ENCODE peak calls at places on chromosomes 16 and 17, in nine cellular contexts. V is pulmonary artery endothelial cell; O is stimulated activated CD8-positive, alpha-beta memory T cell treated with anti-CD3 and anti-CD28 coated beads, Interleukin-4, amount 100 ng/mL, for 1 hour; I is Panc1; N is stimulated activated CD4-positive, alpha-beta T cell treated with anti-CD3 and anti-CD28 coated beads, Interleukin-1b, Interleukin-23, amount 100 ng/mL, for 48 hours; W is AG04449; X is H1; U is thoracic aorta; A is NCI-H748 treated with DMSO at 0.1 percent for 48 hours. M is an unnamed sample.

GRCh38 chr17:38861399-38861843 is 7.9 kb upstream of the RPL23 start:
- DNase-seq in V (no peak), O (no peak), I (peak), N (peak), W (no peak), X (no peak), U (no peak), A (peak), M (no peak)

GRCh38 chr17:83089322-83090156 is 10.1 kb downstream of the METRNL start:
- DNase-seq in V (no peak), O (no peak), I (no peak), N (no peak), W (no peak), X (no peak), U (no peak), A (no peak), M (no peak)

GRCh38 chr17:65627108-65627507 is 65.7 kb upstream of the AXIN2 start:
- DNase-seq in V (no peak), O (no peak), I (no peak), N (no peak), W (no peak), X (no peak), U (no peak), A (no peak), M (no peak)

GRCh38 chr16:31354394-31355291 is at the start of gene ITGAX:
- DNase-seq in V (peak), O (no peak), I (no peak), N (peak), W (no peak), X (no peak), U (no peak), A (no peak), M (peak)

GRCh38 chr17:67093348-67093747 is 49.0 kb downstream of the CACNG1 start:
- DNase-seq in V (no peak), O (no peak), I (no peak), N (no peak), W (no peak), X (no peak), U (no peak), A (no peak), M (no peak)

GRCh38 chr16:30555848-30556473 is 2.2 kb downstream of the ZNF764 start:
- DNase-seq in V (no peak), O (no peak), I (no peak), N (no peak), W (no peak), X (no peak), U (no peak), A (no peak), M (no peak)

GRCh38 chr16:87815567-87815966 is 49.8 kb upstream of the KLHDC4 start:
- DNase-seq in V (no peak), O (no peak), I (no peak), N (no peak), W (no peak), X (no peak), U (no peak), A (no peak), M (no peak)

GRCh38 chr16:46404028-46404427 is 217.2 kb downstream of the SHCBP1 start:
- DNase-seq in V (no peak), O (no peak), I (no peak), N (no peak), W (no peak), X (no peak), U (no peak), A (no peak), M (no peak)

GRCh38 chr17:1147664-1148063 is 32.1 kb downstream of the ABR start:
- DNase-seq in V (peak), O (no peak), I (peak), N (no peak), W (no peak), X (peak), U (no peak), A (peak), M (no peak)

GRCh38 chr17:13550291-13550690 is 51.4 kb downstream of the HS3ST3A1 start:
- DNase-seq in V (no peak), O (no peak), I (no peak), N (no peak), W (no peak), X (no peak), U (no peak), A (no peak), M (no peak)

GRCh38 chr17:28726396-28726911 is 421 bp upstream of the TLCD1 start:
- DNase-seq in V (no peak), O (no peak), I (no peak), N (peak), W (no peak), X (no peak), U (no peak), A (peak), M (no peak)

GRCh38 chr17:41486809-41487530 is 2.7 kb downstream of the KRT36 start:
- DNase-seq in V (no peak), O (no peak), I (no peak), N (peak), W (no peak), X (peak), U (no peak), A (no peak), M (no peak)

GRCh38 chr17:48444531-48445247 is 14.7 kb upstream of the SKAP1 start:
- DNase-seq in V (no peak), O (no peak), I (no peak), N (peak), W (no peak), X (no peak), U (no peak), A (no peak), M (no peak)

GRCh38 chr16:80100846-80101451 is 439.8 kb upstream of the DYNLRB2 start:
- DNase-seq in V (no peak), O (no peak), I (no peak), N (no peak), W (no peak), X (no peak), U (no peak), A (no peak), M (no peak)

GRCh38 chr17:39227364-39227919 is 1.7 kb upstream of the STAC2 start:
- DNase-seq in V (no peak), O (no peak), I (no peak), N (no peak), W (no peak), X (no peak), U (no peak), A (no peak), M (no peak)

GRCh38 chr17:76527430-76528111 is 9.9 kb downstream of the CYGB start:
- DNase-seq in V (peak), O (no peak), I (no peak), N (no peak), W (no peak), X (peak), U (peak), A (no peak), M (no peak)

GRCh38 chr16:11071829-11072228 is 127.5 kb downstream of the CLEC16A start:
- DNase-seq in V (no peak), O (no peak), I (no peak), N (no peak), W (no peak), X (no peak), U (no peak), A (no peak), M (no peak)

GRCh38 chr17:61650749-61651148 is 59.7 kb upstream of the NACA2 start:
- DNase-seq in V (no peak), O (no peak), I (no peak), N (no peak), W (no peak), X (no peak), U (no peak), A (no peak), M (no peak)

GRCh38 chr16:84825896-84826557 is 6.2 kb downstream of the CRISPLD2 start:
- DNase-seq in V (no peak), O (no peak), I (no peak), N (no peak), W (no peak), X (no peak), U (no peak), A (no peak), M (no peak)

GRCh38 chr17:65759532-65759931 is 198.1 kb upstream of the AXIN2 start:
- DNase-seq in V (no peak), O (no peak), I (no peak), N (no peak), W (no peak), X (no peak), U (no peak), A (no peak), M (no peak)

GRCh38 chr16:30923554-30924085 is at the start of gene FBXL19:
- DNase-seq in V (no peak), O (no peak), I (no peak), N (no peak), W (no peak), X (no peak), U (no peak), A (no peak), M (no peak)

GRCh38 chr16:13864689-13865088 is 55.3 kb upstream of the ERCC4 start:
- DNase-seq in V (no peak), O (no peak), I (no peak), N (no peak), W (no peak), X (no peak), U (no peak), A (no peak), M (no peak)

GRCh38 chr17:48894886-48895285 is 2.3 kb downstream of the ATP5MC1 start:
- DNase-seq in V (no peak), O (no peak), I (no peak), N (no peak), W (no peak), X (no peak), U (no peak), A (no peak), M (no peak)

GRCh38 chr16:27777527-27777926 is 227.6 kb downstream of the KATNIP start:
- DNase-seq in V (no peak), O (no peak), I (no peak), N (no peak), W (no peak), X (no peak), U (no peak), A (no peak), M (no peak)

GRCh38 chr16:47979783-47980182 is 176.0 kb downstream of the ABCC12 start:
- DNase-seq in V (no peak), O (no peak), I (no peak), N (no peak), W (no peak), X (no peak), U (no peak), A (no peak), M (no peak)

GRCh38 chr16:14088155-14088753 is 17.1 kb downstream of the MRTFB start:
- DNase-seq in V (no peak), O (no peak), I (no peak), N (no peak), W (peak), X (no peak), U (no peak), A (no peak), M (no peak)

GRCh38 chr17:41785091-41785875 is 1.2 kb downstream of the JUP start:
- DNase-seq in V (peak), O (no peak), I (no peak), N (no peak), W (no peak), X (peak), U (no peak), A (no peak), M (no peak)

GRCh38 chr17:34519286-34519685 is 60.1 kb upstream of the TMEM132E start:
- DNase-seq in V (no peak), O (no peak), I (no peak), N (peak), W (no peak), X (peak), U (no peak), A (no peak), M (no peak)

GRCh38 chr16:561957-562938 is 2.1 kb downstream of the PRR35 start:
- DNase-seq in V (no peak), O (no peak), I (no peak), N (no peak), W (no peak), X (no peak), U (no peak), A (no peak), M (no peak)

GRCh38 chr17:48994548-48995331 is 2.4 kb upstream of the IGF2BP1 start:
- DNase-seq in V (no peak), O (no peak), I (no peak), N (no peak), W (no peak), X (no peak), U (no peak), A (no peak), M (no peak)

GRCh38 chr17:13931111-13931526 is 138.2 kb upstream of the COX10 start:
- DNase-seq in V (no peak), O (no peak), I (no peak), N (no peak), W (no peak), X (no peak), U (no peak), A (no peak), M (no peak)

GRCh38 chr17:8162997-8163977 is 539 bp upstream of the VAMP2 start:
- DNase-seq in V (no peak), O (no peak), I (no peak), N (no peak), W (no peak), X (peak), U (no peak), A (no peak), M (no peak)

GRCh38 chr16:73031155-73031866 is 16.6 kb downstream of the ZFHX3 start:
- DNase-seq in V (no peak), O (no peak), I (no peak), N (no peak), W (no peak), X (no peak), U (no peak), A (no peak), M (no peak)

GRCh38 chr16:81071816-81072215 is 5.2 kb downstream of the C16orf46 start:
- DNase-seq in V (no peak), O (no peak), I (peak), N (no peak), W (no peak), X (no peak), U (no peak), A (no peak), M (no peak)

GRCh38 chr17:1605681-1606351 is 22.8 kb downstream of the SLC43A2 start:
- DNase-seq in V (no peak), O (no peak), I (no peak), N (no peak), W (no peak), X (no peak), U (no peak), A (no peak), M (no peak)

GRCh38 chr16:11914210-11914758 is 1.5 kb downstream of the GSPT1 start:
- DNase-seq in V (no peak), O (no peak), I (no peak), N (no peak), W (no peak), X (no peak), U (no peak), A (no peak), M (no peak)

GRCh38 chr17:57662644-57663308 is 82.3 kb downstream of the CCDC182 start:
- DNase-seq in V (peak), O (no peak), I (no peak), N (peak), W (peak), X (peak), U (peak), A (peak), M (peak)

GRCh38 chr16:22734313-22734869 is 79.6 kb upstream of the HS3ST2 start:
- DNase-seq in V (no peak), O (no peak), I (no peak), N (no peak), W (no peak), X (no peak), U (no peak), A (no peak), M (no peak)

GRCh38 chr16:65500919-65501318 is 379.1 kb upstream of the CDH11 start:
- DNase-seq in V (no peak), O (no peak), I (no peak), N (no peak), W (no peak), X (no peak), U (no peak), A (no peak), M (no peak)

GRCh38 chr17:78356163-78356713 is 3.6 kb downstream of the SOCS3 start:
- DNase-seq in V (no peak), O (peak), I (no peak), N (peak), W (no peak), X (peak), U (no peak), A (no peak), M (no peak)

M was measured in glomerular endothelial cell.